ENCODE peak calls at places on chromosome 20, in ten cellular contexts. S is Peyer's patch, K is suprapubic skin, M is transverse colon, L is stomach, O is adrenal gland, B is uterus, W is body of pancreas, H is tibial nerve, D is breast epithelium. P is an unnamed sample.

GRCh38 chr20:45861157-45862075 is 4.0 kb downstream of the ZSWIM3 start:
- DNase-seq in S (no peak), K (no peak), M (no peak), L (peak), O (no peak), B (no peak), W (peak), H (no peak), D (no peak), P (peak)

GRCh38 chr20:24763386-24764026 is 185.6 kb upstream of the CST7 start:
- DNase-seq in S (no peak), K (peak), M (no peak), L (peak), O (no peak), B (no peak), W (no peak), H (no peak), D (no peak), P (no peak)

GRCh38 chr20:52768649-52769048 is 203.5 kb upstream of the TSHZ2 start:
- DNase-seq in S (no peak), K (no peak), M (no peak), L (no peak), O (no peak), B (no peak), W (no peak), H (no peak), D (no peak), P (no peak)

GRCh38 chr20:52943185-52943841 is 28.8 kb upstream of the TSHZ2 start:
- DNase-seq in S (no peak), K (no peak), M (no peak), L (no peak), O (no peak), B (no peak), W (no peak), H (no peak), D (no peak), P (no peak)

GRCh38 chr20:34299925-34300806 is 3.0 kb downstream of the AHCY start:
- DNase-seq in S (no peak), K (no peak), M (no peak), L (no peak), O (no peak), B (no peak), W (no peak), H (no peak), D (no peak), P (peak)

GRCh38 chr20:5164645-5165399 is 38.0 kb downstream of the CDS2 start:
- DNase-seq in S (no peak), K (no peak), M (no peak), L (no peak), O (no peak), B (no peak), W (no peak), H (no peak), D (no peak), P (no peak)

GRCh38 chr20:16864069-16864468 is 115.9 kb downstream of the OTOR start:
- DNase-seq in S (no peak), K (no peak), M (no peak), L (no peak), O (no peak), B (no peak), W (no peak), H (no peak), D (no peak), P (no peak)

GRCh38 chr20:4040283-4041179 is 25.2 kb upstream of the RNF24 start:
- DNase-seq in S (peak), K (no peak), M (peak), L (peak), O (no peak), B (no peak), W (peak), H (no peak), D (no peak), P (peak)

GRCh38 chr20:40506567-40506966 is 182.5 kb downstream of the MAFB start:
- DNase-seq in S (peak), K (peak), M (peak), L (peak), O (peak), B (peak), W (peak), H (peak), D (peak), P (peak)

GRCh38 chr20:23125625-23126191 is 39.6 kb upstream of the CD93 start:
- DNase-seq in S (peak), K (peak), M (peak), L (no peak), O (peak), B (no peak), W (no peak), H (no peak), D (no peak), P (no peak)

DNA sequence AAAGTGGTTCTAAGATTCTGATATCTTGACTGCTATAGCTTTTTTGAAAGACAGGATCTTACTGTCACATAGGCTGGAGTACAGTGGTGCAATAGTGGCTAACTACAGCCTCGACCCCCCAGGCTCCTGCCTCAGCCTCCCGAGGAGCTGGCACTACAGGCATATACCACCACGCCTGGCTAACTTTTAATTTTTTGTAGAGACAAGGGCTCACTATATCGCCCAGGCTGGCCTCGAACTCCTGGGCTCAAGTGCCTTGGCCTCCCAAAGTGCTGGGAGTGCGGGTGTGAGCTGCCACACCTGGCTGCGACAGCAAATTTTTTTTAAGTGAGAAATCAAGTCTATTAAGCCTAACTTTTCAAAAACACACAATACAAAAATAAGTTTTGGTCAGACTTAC is 106.6 kb downstream of the NOL4L start:
- DNase-seq in S (no peak), K (no peak), M (no peak), L (no peak), O (no peak), B (no peak), W (peak), H (no peak), D (no peak), P (no peak)
- H3K27ac ChIP-seq in S (peak), K (no peak), M (peak), L (peak), O (no peak), B (no peak), W (peak), H (no peak), D (peak), P (peak)

GRCh38 chr20:50389808-50390684 is 120.1 kb upstream of the PTPN1 start:
- DNase-seq in S (no peak), K (no peak), M (no peak), L (no peak), O (no peak), B (no peak), W (no peak), H (no peak), D (no peak), P (no peak)
- TF ChIP-seq POLR2A in S (no peak), K (no peak), M (no peak), L (no peak), O (no peak), B (no peak), W (no peak), H (no peak), D (no peak), P (no peak)

GRCh38 chr20:61861054-61861841 is 204.4 kb downstream of the TAF4 start:
- DNase-seq in S (no peak), K (no peak), M (no peak), L (no peak), O (no peak), B (no peak), W (no peak), H (no peak), D (no peak), P (no peak)
- TF ChIP-seq CTCF in S (no peak), K (no peak), M (no peak), L (no peak), O (no peak), B (no peak), W (no peak), H (no peak), D (no peak), P (no peak)

DNA sequence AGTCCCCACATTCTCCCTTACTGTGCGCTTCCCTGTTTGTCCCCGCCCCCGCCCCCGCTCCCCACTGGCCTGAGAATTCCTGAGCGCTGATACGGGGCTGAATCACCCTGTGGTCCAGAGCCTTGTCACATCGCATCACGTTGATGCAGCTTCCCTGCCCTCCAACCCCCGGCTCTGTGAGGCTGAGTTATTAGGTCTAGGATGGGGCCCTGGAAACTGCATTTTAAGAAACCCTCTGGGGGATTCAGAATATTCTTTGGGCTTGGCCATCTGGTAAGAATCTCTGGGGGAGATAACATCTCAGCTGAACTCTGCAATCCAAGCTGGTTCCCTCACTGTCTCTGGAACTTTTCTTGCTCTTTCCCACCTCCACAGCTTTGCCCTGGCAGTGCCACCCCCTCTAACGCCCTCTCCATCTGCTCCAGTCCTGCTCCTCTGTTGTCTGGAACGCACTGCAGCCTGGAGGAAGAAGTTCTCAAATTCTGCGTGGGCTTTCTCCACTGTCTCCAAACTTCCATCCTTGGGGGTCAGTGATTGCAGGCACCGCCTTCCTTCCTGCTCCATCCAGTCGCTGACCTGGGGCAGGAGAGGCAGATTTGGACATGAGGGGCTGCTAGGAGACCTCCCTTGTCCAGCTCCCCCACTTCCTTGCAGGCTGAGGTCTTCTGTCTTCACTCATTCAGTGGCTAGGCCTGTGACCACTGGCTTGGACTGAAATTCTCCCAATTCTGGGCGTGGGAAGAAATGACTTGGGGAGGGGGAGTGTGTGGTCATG is 42.6 kb downstream of the KIAA1755 start:
- DNase-seq in S (no peak), K (no peak), M (peak), L (no peak), O (peak), B (peak), W (peak), H (no peak), D (no peak), P (no peak)
- H3K27ac ChIP-seq in S (no peak), K (no peak), M (no peak), L (peak), O (no peak), B (peak), W (no peak), H (no peak), D (no peak), P (no peak)

GRCh38 chr20:44544178-44544719 is 22.4 kb upstream of the SERINC3 start:
- DNase-seq in S (no peak), K (no peak), M (no peak), L (no peak), O (no peak), B (no peak), W (no peak), H (no peak), D (no peak), P (no peak)
- TF ChIP-seq POLR2A in S (no peak), K (no peak), M (no peak), L (no peak), O (no peak), B (no peak), W (no peak), H (no peak), D (no peak), P (no peak)

DNA sequence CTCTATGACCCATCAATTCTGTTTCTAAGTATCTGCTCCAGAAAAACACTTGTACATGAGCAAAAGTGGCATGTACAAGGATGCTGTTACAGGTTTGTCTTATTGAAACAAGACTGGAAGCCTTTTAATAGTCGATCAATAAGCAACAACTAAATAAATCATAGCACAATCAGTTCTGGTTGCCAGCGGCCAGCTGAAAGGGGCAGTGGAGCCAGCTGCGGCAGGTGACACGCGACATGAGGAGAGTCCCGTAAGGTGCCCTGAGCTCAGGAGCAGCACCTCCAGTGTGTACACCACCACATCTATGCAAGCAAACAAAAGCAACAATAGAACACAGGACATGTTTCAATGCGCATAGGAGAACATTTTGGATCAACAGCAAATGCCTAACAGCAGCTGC is 20.7 kb upstream of the NNAT start:
- DNase-seq in S (no peak), K (peak), M (no peak), L (peak), O (no peak), B (no peak), W (no peak), H (no peak), D (no peak), P (no peak)
- TF ChIP-seq CTCF in S (no peak), K (no peak), M (no peak), L (no peak), O (no peak), B (no peak), W (no peak), H (no peak), D (no peak), P (no peak)